ENCODE peak calls at places on chromosomes 6 and 20, in five cellular contexts. One of them, this sample, is unnamed.

GRCh38 chr6:155380666-155381332 is 66.5 kb upstream of the TFB1M start:
- DNase-seq in AG20443: no peak
- DNase-seq in posterior cingulate gyrus: no peak
- DNase-seq in mesothelial cell of epicardium: no peak
- DNase-seq in GM12891: no peak
- DNase-seq in this sample: no peak

GRCh38 chr6:92587521-92587920 is 831.8 kb downstream of the EPHA7 start:
- DNase-seq in AG20443: no peak
- DNase-seq in GM12891: no peak
- DNase-seq in posterior cingulate gyrus: no peak
- DNase-seq in mesothelial cell of epicardium: no peak
- DNase-seq in this sample: no peak

GRCh38 chr20:57450419-57450818 is 59.2 kb downstream of the RBM38 start:
- DNase-seq in posterior cingulate gyrus: peak; percentile 29
- DNase-seq in GM12891: peak; percentile 71
- DNase-seq in mesothelial cell of epicardium: no peak
- DNase-seq in AG20443: peak; percentile 69
- DNase-seq in this sample: no peak

GRCh38 chr6:68689910-68690309 is 54.8 kb downstream of the ADGRB3 start:
- DNase-seq in GM12891: no peak
- DNase-seq in posterior cingulate gyrus: no peak
- DNase-seq in AG20443: no peak
- DNase-seq in mesothelial cell of epicardium: no peak
- DNase-seq in this sample: no peak

GRCh38 chr6:56749632-56750151 is 107.0 kb upstream of the DST start:
- DNase-seq in posterior cingulate gyrus: no peak
- DNase-seq in mesothelial cell of epicardium: no peak
- DNase-seq in GM12891: no peak
- DNase-seq in AG20443: peak; percentile 60
- DNase-seq in this sample: no peak

GRCh38 chr20:24770628-24771556 is 178.2 kb upstream of the CST7 start:
- DNase-seq in mesothelial cell of epicardium: no peak
- DNase-seq in posterior cingulate gyrus: no peak
- DNase-seq in AG20443: no peak
- DNase-seq in GM12891: no peak
- DNase-seq in this sample: no peak

GRCh38 chr6:100664274-100665040 is 199.7 kb upstream of the SIM1 start:
- DNase-seq in mesothelial cell of epicardium: no peak
- DNase-seq in AG20443: peak; percentile 14
- DNase-seq in posterior cingulate gyrus: no peak
- DNase-seq in GM12891: no peak
- DNase-seq in this sample: no peak

GRCh38 chr6:100023798-100024197 is 29.8 kb upstream of the MCHR2 start:
- DNase-seq in mesothelial cell of epicardium: no peak
- DNase-seq in GM12891: no peak
- DNase-seq in posterior cingulate gyrus: no peak
- DNase-seq in AG20443: no peak
- DNase-seq in this sample: no peak

GRCh38 chr6:53335224-53335994 is 13.3 kb downstream of the ELOVL5 start:
- DNase-seq in GM12891: no peak
- DNase-seq in AG20443: no peak
- DNase-seq in posterior cingulate gyrus: no peak
- DNase-seq in mesothelial cell of epicardium: no peak
- DNase-seq in this sample: no peak

GRCh38 chr20:58084566-58084965 is 143.9 kb downstream of the ANKRD60 start:
- DNase-seq in GM12891: no peak
- DNase-seq in posterior cingulate gyrus: no peak
- DNase-seq in mesothelial cell of epicardium: no peak
- DNase-seq in AG20443: no peak
- DNase-seq in this sample: no peak

GRCh38 chr20:32484221-32485125 is 100.7 kb downstream of the NOL4L start:
- DNase-seq in mesothelial cell of epicardium: peak; percentile 62
- DNase-seq in posterior cingulate gyrus: no peak
- DNase-seq in AG20443: peak; percentile 51
- DNase-seq in GM12891: peak; percentile 28
- DNase-seq in this sample: no peak

GRCh38 chr20:23156842-23157423 is 70.8 kb upstream of the CD93 start:
- DNase-seq in AG20443: peak; percentile 31
- DNase-seq in GM12891: no peak
- DNase-seq in mesothelial cell of epicardium: no peak
- DNase-seq in posterior cingulate gyrus: no peak
- DNase-seq in this sample: no peak

GRCh38 chr6:162921062-162921461 is 193.3 kb downstream of the PACRG start:
- DNase-seq in mesothelial cell of epicardium: no peak
- DNase-seq in GM12891: no peak
- DNase-seq in AG20443: no peak
- DNase-seq in posterior cingulate gyrus: no peak
- DNase-seq in this sample: no peak

GRCh38 chr6:138544521-138544920 is 45.2 kb upstream of the NHSL1 start:
- DNase-seq in GM12891: no peak
- DNase-seq in mesothelial cell of epicardium: no peak
- DNase-seq in AG20443: no peak
- DNase-seq in posterior cingulate gyrus: no peak
- DNase-seq in this sample: no peak

GRCh38 chr6:80622641-80623040 is 516.2 kb downstream of the BCKDHB start:
- DNase-seq in AG20443: no peak
- DNase-seq in GM12891: no peak
- DNase-seq in mesothelial cell of epicardium: no peak
- DNase-seq in posterior cingulate gyrus: no peak
- DNase-seq in this sample: no peak

GRCh38 chr6:38489951-38490350 is 149.8 kb downstream of the BTBD9 start:
- DNase-seq in mesothelial cell of epicardium: no peak
- DNase-seq in AG20443: peak; percentile 83
- DNase-seq in GM12891: no peak
- DNase-seq in posterior cingulate gyrus: no peak
- DNase-seq in this sample: no peak

GRCh38 chr6:132400641-132401119 is 595 bp downstream of the MOXD1 start:
- DNase-seq in mesothelial cell of epicardium: no peak
- DNase-seq in posterior cingulate gyrus: no peak
- DNase-seq in GM12891: no peak
- DNase-seq in AG20443: peak; percentile 24
- DNase-seq in this sample: no peak

GRCh38 chr20:43963233-43963632 is 48.6 kb downstream of the TOX2 start:
- DNase-seq in mesothelial cell of epicardium: no peak
- DNase-seq in posterior cingulate gyrus: no peak
- DNase-seq in AG20443: no peak
- DNase-seq in GM12891: no peak
- DNase-seq in this sample: no peak